ENCODE peak calls at places on chromosomes 4 and X, in five cellular contexts. M is GM12878, Y is IMR-90, A is GM23248, Q is fibroblast of lung. F is an unnamed sample. For H4K20me1 and H3K4me1, the result is how much of the 10 kb centered on the place peaks cover.

GRCh38 chr4:100340534-100341364 is 150.5 kb upstream of the DDIT4L start:
- DNase-seq in M (no peak), Y (peak), A (peak), Q (peak), F (no peak)

GRCh38 chrX:20144491-20144890 is 2.9 kb upstream of the EIF1AX start:
- DNase-seq in M (no peak), Y (peak), A (peak), Q (peak), F (no peak)

GRCh38 chrX:53233536-53233935 is 8.5 kb upstream of the KDM5C start:
- DNase-seq in M (no peak), Y (no peak), A (no peak), Q (no peak), F (no peak)

GRCh38 chrX:97372006-97372766 is 488.5 kb downstream of the RPA4 start:
- DNase-seq in M (no peak), Y (no peak), A (no peak), Q (no peak), F (peak)

GRCh38 chr4:75087865-75088264 is 154.9 kb downstream of the PARM1 start:
- DNase-seq in M (no peak), Y (no peak), A (no peak), Q (no peak), F (no peak)

GRCh38 chr4:154132406-154132805 is 343.5 kb upstream of the SFRP2 start:
- DNase-seq in M (no peak), Y (peak), A (no peak), Q (no peak), F (no peak)

GRCh38 chr4:53422367-53422766 is 44.9 kb downstream of the FIP1L1 start:
- DNase-seq in M (no peak), Y (no peak), A (no peak), Q (no peak), F (no peak)

GRCh38 chrX:153874366-153875125 is 11.4 kb downstream of the L1CAM start:
- DNase-seq in M (no peak), Y (no peak), A (no peak), Q (no peak), F (no peak)

GRCh38 chrX:42772874-42773273 is 5.1 kb downstream of the PPP1R2C start:
- DNase-seq in M (no peak), Y (no peak), A (no peak), Q (no peak), F (peak)

GRCh38 chrX:128759177-128759576 is 707.0 kb upstream of the ACTRT1 start:
- DNase-seq in M (no peak), Y (no peak), A (no peak), Q (no peak), F (no peak)

GRCh38 chr4:127634181-127634580 is 1.4 kb downstream of the INTU start:
- DNase-seq in M (no peak), Y (peak), A (peak), Q (peak), F (no peak)

GRCh38 chr4:8058031-8058479 is 100.6 kb downstream of the ABLIM2 start:
- DNase-seq in M (no peak), Y (no peak), A (no peak), Q (no peak), F (no peak)

GRCh38 chr4:126530996-126531585 is 1101.7 kb upstream of the INTU start:
- DNase-seq in M (no peak), Y (peak), A (no peak), Q (peak), F (no peak)

GRCh38 chr4:14877246-14878220 is 124.7 kb upstream of the CPEB2 start:
- DNase-seq in M (no peak), Y (no peak), A (no peak), Q (no peak), F (peak)

GRCh38 chr4:108683479-108683878 is 33.1 kb downstream of the OSTC start:
- DNase-seq in M (no peak), Y (peak), A (peak), Q (peak), F (peak)

GRCh38 chrX:147376601-147377387 is 534.9 kb upstream of the FMR1 start:
- DNase-seq in M (no peak), Y (no peak), A (no peak), Q (no peak), F (no peak)

GRCh38 chrX:50643525-50644137 is 170.4 kb downstream of the SHROOM4 start:
- DNase-seq in M (no peak), Y (no peak), A (no peak), Q (no peak), F (no peak)

GRCh38 chr4:54560513-54560912 is 97.2 kb upstream of the KIT start:
- DNase-seq in M (no peak), Y (no peak), A (no peak), Q (no peak), F (no peak)

GRCh38 chrX:10189317-10190268 is 32.8 kb downstream of the CLCN4 start:
- DNase-seq in M (no peak), Y (peak), A (peak), Q (peak), F (peak)

GRCh38 chr4:114384629-114385028 is 214.0 kb upstream of the UGT8 start:
- DNase-seq in M (no peak), Y (peak), A (peak), Q (peak), F (peak)

GRCh38 chr4:75512336-75513211 is 1.6 kb downstream of the RCHY1 start:
- DNase-seq in M (peak), Y (peak), A (peak), Q (peak), F (peak)

GRCh38 chr4:3079694-3080123 is 5.2 kb downstream of the HTT start:
- DNase-seq in M (peak), Y (no peak), A (no peak), Q (no peak), F (no peak)
- H4K20me1 ChIP-seq in M (under half), Y (half or more), A (under half), Q (under half), F (under half)

DNA sequence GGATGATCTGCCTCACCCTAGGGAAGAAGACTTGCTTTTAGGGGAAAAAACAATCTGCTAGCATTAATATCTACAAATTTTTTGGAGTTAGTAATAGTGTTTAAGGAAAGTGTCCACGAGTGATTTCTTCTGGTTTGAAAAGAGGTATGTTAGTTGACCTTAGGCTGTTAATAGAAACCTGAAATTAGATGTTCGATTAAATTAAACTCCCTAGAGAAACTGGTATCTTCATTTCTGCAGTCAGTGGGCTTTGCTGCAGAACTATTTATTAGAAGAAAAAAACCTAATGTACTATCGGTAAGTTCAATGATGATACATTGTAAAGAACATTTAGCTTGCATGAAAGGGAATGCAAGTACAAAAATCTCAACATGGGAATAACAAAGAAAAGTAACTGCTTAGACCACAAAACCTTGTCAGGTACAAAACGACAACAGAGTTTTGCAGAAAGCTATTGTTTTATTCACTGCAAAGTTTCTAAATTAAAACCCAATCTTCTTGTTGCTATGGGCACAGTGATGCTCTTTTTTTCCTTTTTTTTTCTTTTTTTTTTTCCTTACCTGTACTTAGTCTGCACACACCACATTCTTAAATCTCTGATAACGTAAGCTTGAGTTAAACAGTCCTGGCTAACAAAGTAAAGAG is 2.0 kb downstream of the KLF3 start:
- DNase-seq in M (no peak), Y (no peak), A (no peak), Q (no peak), F (no peak)
- H3K4me1 ChIP-seq in M (under half), Y (under half), A (under half), Q (under half), F (under half)

DNA sequence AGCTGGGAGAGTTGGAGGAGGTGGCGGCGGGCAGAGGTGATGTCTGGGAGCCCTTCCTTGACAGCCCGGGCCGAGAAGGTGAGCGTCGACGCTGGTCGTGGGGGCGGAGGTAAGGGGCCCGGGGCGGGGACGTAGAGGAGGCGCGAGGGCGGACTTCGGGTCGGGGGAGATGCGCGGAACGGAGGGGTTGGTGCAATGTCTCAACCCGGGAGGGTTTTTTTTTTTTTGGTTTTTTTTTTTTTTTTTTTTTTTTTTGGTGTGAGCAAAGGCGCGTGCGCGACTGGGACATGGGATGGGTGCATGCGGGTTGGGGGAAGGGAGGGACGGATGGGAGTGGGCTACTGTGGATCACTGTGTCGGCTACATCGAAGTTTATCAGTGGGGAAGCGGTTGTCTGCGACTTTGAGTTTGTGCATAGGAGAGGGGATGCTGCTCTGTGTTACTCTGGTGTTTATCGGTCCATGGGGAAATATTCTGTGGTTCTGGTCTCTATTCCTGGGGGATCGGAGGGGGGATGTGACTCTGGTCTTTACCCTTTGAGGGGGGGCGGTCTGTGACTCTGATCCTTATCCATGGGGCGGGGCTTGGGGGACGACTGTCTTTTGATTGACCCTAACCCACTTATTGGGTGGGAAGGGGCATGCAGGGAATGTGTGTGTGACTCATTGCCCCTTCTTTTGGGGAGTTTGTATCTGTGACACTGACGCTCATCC is 543 bp downstream of the RBM10 start:
- DNase-seq in M (no peak), Y (no peak), A (peak), Q (peak), F (peak)
- H4K20me1 ChIP-seq in M (under half), Y (under half), A (under half), Q (under half), F (under half)

DNA sequence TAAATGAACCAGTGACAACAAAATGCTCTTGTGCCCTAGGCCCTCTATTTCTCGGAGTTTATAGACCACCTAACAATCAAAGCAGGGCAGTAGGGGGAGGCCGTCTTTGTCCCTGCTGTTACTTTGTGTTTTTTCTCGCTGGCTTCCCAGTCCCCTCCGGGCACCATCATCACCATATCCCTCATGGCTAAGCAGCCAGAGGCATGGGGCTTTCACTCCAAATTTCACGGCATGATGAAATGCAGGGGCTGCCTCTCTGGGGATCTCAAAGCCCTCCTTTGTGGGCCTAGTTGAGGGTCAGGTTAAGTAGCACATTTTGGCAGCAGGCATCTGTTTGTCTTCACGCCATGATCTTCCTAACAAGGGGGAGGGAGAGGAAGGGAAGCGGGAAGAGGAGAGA is 92.0 kb downstream of the ANOS1 start:
- DNase-seq in M (no peak), Y (no peak), A (no peak), Q (no peak), F (no peak)
- H3K4me1 ChIP-seq in M (under half), Y (under half), A (under half), Q (under half), F (under half)

GRCh38 chr4:83252782-83253405 is 31.7 kb downstream of the COQ2 start:
- DNase-seq in M (no peak), Y (peak), A (peak), Q (peak), F (peak)

GRCh38 chr4:83259586-83259985 is 25.0 kb downstream of the COQ2 start:
- DNase-seq in M (no peak), Y (no peak), A (no peak), Q (no peak), F (no peak)

GRCh38 chr4:83257811-83258210 is 26.8 kb downstream of the COQ2 start:
- DNase-seq in M (no peak), Y (no peak), A (no peak), Q (no peak), F (no peak)

GRCh38 chr4:83258463-83258862 is 26.1 kb downstream of the COQ2 start:
- DNase-seq in M (no peak), Y (no peak), A (no peak), Q (no peak), F (no peak)

DNA sequence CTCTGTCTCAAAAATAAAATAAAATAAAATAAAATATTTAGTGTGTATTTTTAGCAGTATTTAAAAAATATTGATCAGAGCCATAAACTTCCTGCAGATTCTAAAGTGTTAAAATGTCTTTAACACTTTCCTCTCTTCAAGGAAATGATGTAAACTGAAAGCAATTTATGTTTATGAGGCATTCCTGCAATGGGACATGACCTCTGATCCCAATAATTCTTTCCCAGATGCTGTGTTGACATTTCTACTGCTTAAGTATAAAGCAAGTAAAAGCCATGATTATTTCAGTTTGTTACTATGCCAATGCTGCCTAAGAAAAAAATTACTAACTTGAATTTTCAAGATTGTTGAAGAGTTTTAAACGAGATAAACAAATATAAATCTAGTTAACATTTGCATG is 29.0 kb downstream of the COQ2 start:
- DNase-seq in M (no peak), Y (peak), A (peak), Q (peak), F (no peak)
- H4K20me1 ChIP-seq in M (under half), Y (under half), A (under half), Q (under half), F (under half)

GRCh38 chrX:84221181-84221580 is 33.2 kb upstream of the RPS6KA6 start:
- DNase-seq in M (no peak), Y (no peak), A (no peak), Q (no peak), F (no peak)

GRCh38 chrX:84219551-84219950 is 31.6 kb upstream of the RPS6KA6 start:
- DNase-seq in M (no peak), Y (no peak), A (peak), Q (no peak), F (no peak)

GRCh38 chrX:84216406-84216805 is 28.4 kb upstream of the RPS6KA6 start:
- DNase-seq in M (no peak), Y (no peak), A (no peak), Q (no peak), F (no peak)
- H3K4me1 ChIP-seq in M (under half), Y (under half), A (under half), Q (under half), F (under half)

DNA sequence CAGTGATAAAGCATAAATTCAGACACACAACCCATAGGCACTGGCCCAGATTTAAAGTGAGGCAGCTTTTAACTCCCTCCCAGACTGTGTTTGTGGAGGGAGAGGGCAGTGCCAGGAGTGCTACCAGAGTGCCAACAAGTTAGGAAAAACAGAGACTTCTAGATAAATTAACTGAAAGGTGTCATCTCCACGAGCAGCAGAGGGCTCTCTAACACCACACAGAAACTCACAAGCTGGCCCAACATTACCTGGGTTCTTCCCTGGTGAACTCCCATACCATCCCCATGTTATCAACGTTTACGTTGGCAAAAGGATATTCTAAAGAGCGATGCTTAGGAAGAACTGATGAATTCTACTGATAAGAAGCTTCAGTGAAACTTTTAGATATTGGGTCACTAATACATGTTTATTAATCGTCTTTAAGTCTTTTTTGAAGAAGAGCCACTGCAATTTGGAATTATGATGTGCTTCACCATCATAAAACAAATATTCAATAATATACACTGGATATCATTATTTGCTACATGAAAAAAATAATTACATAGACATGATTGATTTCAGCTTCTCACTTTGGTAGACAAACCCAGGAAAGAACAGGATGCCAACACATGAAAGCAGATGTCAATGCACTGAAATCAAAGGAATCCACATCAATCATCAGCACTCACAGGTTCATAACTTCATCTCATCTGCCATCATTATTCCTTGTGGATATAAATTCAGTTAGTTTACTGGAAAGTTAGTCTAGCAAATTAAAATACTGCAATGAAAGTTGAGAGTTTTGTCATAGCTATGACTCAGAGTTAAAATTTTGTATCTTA is 121.2 kb upstream of the NAP1L5 start:
- DNase-seq in M (peak), Y (peak), A (peak), Q (peak), F (peak)
- H4K20me1 ChIP-seq in M (under half), Y (under half), A (under half), Q (under half), F (under half)